ENCODE peak calls at places on chromosomes 1 and 21, in seven cellular contexts. F is Peyer's patch, X is A549, U is WERI-Rb-1, P is tibial artery, R is cardiac muscle cell, I is suprapubic skin. Y is an unnamed sample.

GRCh38 chr1:4974981-4975685 is 320.7 kb downstream of the AJAP1 start:
- DNase-seq in F (no peak), X (no peak), U (no peak), P (no peak), R (no peak), I (peak), Y (no peak)

GRCh38 chr1:8244304-8244703 is 73.6 kb upstream of the SLC45A1 start:
- DNase-seq in F (no peak), X (no peak), U (no peak), P (no peak), R (no peak), I (no peak), Y (no peak)

GRCh38 chr1:200550367-200550766 is 70.2 kb downstream of the KIF14 start:
- DNase-seq in F (no peak), X (no peak), U (no peak), P (no peak), R (no peak), I (no peak), Y (no peak)

GRCh38 chr1:219847215-219847855 is 81.0 kb downstream of the SLC30A10 start:
- DNase-seq in F (no peak), X (no peak), U (no peak), P (no peak), R (no peak), I (no peak), Y (no peak)

GRCh38 chr1:171142081-171142450 is 43.0 kb upstream of the FMO2 start:
- DNase-seq in F (no peak), X (no peak), U (no peak), P (peak), R (peak), I (peak), Y (no peak)

GRCh38 chr1:1540015-1540816 is at the start of gene TMEM240:
- DNase-seq in F (peak), X (no peak), U (peak), P (peak), R (peak), I (no peak), Y (peak)

GRCh38 chr1:166113630-166114029 is 53.2 kb downstream of the FAM78B start:
- DNase-seq in F (no peak), X (no peak), U (no peak), P (no peak), R (no peak), I (no peak), Y (no peak)

GRCh38 chr1:209187589-209187988 is 395.9 kb upstream of the CAMK1G start:
- DNase-seq in F (no peak), X (no peak), U (no peak), P (no peak), R (no peak), I (no peak), Y (no peak)

GRCh38 chr21:33839167-33839716 is 76.4 kb downstream of the ATP5PO start:
- DNase-seq in F (no peak), X (no peak), U (no peak), P (no peak), R (no peak), I (no peak), Y (no peak)

GRCh38 chr1:62891961-62892562 is 108.1 kb downstream of the ATG4C start:
- DNase-seq in F (no peak), X (no peak), U (no peak), P (no peak), R (no peak), I (no peak), Y (no peak)

GRCh38 chr1:228860911-228861829 is 125.9 kb downstream of the RHOU start:
- DNase-seq in F (no peak), X (peak), U (no peak), P (no peak), R (peak), I (no peak), Y (no peak)

GRCh38 chr1:36323636-36324321 is at the start of gene EVA1B:
- DNase-seq in F (peak), X (peak), U (peak), P (peak), R (peak), I (no peak), Y (peak)

GRCh38 chr1:38028105-38028591 is 15.6 kb downstream of the UTP11 start:
- DNase-seq in F (no peak), X (no peak), U (peak), P (no peak), R (no peak), I (no peak), Y (no peak)

GRCh38 chr1:31924839-31925238 is 13.3 kb downstream of the PTP4A2 start:
- DNase-seq in F (no peak), X (no peak), U (no peak), P (no peak), R (no peak), I (no peak), Y (no peak)

GRCh38 chr1:76142771-76143540 is 68.4 kb downstream of the ST6GALNAC3 start:
- DNase-seq in F (no peak), X (no peak), U (no peak), P (no peak), R (peak), I (no peak), Y (no peak)

GRCh38 chr1:232950919-232951579 is 638 bp downstream of the NTPCR start:
- DNase-seq in F (peak), X (peak), U (no peak), P (no peak), R (peak), I (no peak), Y (no peak)

GRCh38 chr1:73593379-73593778 is 604.6 kb downstream of the LRRIQ3 start:
- DNase-seq in F (no peak), X (no peak), U (no peak), P (no peak), R (peak), I (no peak), Y (no peak)

GRCh38 chr1:22572778-22573177 is 9.5 kb downstream of the EPHA8 start:
- DNase-seq in F (no peak), X (no peak), U (no peak), P (no peak), R (no peak), I (no peak), Y (no peak)

GRCh38 chr1:54975709-54976108 is 4.7 kb upstream of the TMEM61 start:
- DNase-seq in F (no peak), X (no peak), U (no peak), P (no peak), R (no peak), I (peak), Y (no peak)

GRCh38 chr1:200975458-200975857 is 48.1 kb downstream of the KIF21B start:
- DNase-seq in F (no peak), X (no peak), U (no peak), P (no peak), R (no peak), I (no peak), Y (no peak)

GRCh38 chr1:93938461-93939145 is 29.4 kb upstream of the GCLM start:
- DNase-seq in F (no peak), X (no peak), U (no peak), P (no peak), R (peak), I (no peak), Y (no peak)

GRCh38 chr21:34762761-34763160 is 94.0 kb downstream of the CLIC6 start:
- DNase-seq in F (no peak), X (no peak), U (no peak), P (no peak), R (peak), I (no peak), Y (no peak)

GRCh38 chr21:15654171-15654570 is 75.6 kb upstream of the USP25 start:
- DNase-seq in F (no peak), X (no peak), U (no peak), P (no peak), R (no peak), I (no peak), Y (no peak)

GRCh38 chr1:3560981-3561380 is 50.3 kb downstream of the MEGF6 start:
- DNase-seq in F (no peak), X (no peak), U (no peak), P (no peak), R (no peak), I (no peak), Y (no peak)

DNA sequence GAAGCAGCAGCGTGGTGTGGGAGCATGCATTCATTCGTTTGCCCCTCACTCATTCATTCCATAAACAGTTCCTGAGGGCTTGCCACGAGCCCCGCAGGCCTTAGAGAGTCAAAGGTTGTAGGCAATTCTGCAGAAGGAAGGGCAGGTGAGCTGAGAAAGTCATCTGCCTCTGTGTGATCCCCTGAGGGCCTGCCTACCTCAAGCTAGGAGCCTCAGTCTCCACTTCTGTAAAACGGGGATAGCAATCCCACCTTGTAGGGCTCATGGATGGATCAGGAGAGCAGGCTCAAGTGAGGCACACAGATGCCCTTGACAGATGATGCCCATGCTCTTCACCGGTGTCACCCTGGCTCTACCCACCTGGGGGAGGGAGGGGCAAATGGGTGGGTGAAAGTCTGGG is 26.6 kb upstream of the ALDH4A1 start:
- DNase-seq in F (no peak), X (no peak), U (no peak), P (no peak), R (no peak), I (no peak), Y (no peak)
- H3K27ac ChIP-seq in F (peak), X (no peak), U (no peak), P (peak), R (no peak), I (no peak), Y (no peak)

GRCh38 chr1:10767282-10767681 is 29.2 kb downstream of the CASZ1 start:
- DNase-seq in F (no peak), X (no peak), U (no peak), P (no peak), R (no peak), I (no peak), Y (no peak)
- H3K27ac ChIP-seq in F (no peak), X (no peak), U (no peak), P (no peak), R (peak), I (no peak), Y (no peak)

DNA sequence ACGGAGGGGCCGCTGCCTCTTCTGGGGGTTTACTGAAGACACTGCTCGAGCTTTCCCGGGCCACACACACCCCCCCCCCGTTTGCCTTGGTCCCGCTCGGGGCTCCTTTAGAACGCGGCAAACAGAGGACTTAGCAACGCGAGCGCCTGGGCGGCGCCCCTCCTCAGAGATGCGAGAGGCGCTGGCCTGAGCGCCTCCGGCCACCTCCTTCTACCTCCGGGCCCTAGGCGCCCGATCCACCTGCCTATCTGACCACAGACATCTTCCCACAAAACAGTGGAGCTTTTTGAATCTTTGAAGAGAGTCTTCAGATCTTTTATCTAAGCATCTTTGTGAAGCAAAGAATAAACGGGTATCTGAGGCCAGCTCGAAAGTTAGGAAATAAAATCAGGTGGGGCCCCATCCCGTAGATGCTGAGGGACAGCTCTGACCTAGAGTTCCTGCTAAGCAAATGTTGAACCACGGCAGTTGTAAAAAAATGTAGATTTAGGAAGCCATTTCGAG is 436 bp upstream of the TTLL7 start:
- DNase-seq in F (peak), X (peak), U (peak), P (peak), R (peak), I (no peak), Y (peak)
- H3K27ac ChIP-seq in F (peak), X (peak), U (peak), P (peak), R (peak), I (peak), Y (peak)

GRCh38 chr21:37074546-37074945 is 1.5 kb downstream of the TTC3 start:
- DNase-seq in F (no peak), X (no peak), U (no peak), P (no peak), R (no peak), I (no peak), Y (no peak)
- H3K27ac ChIP-seq in F (no peak), X (peak), U (peak), P (peak), R (no peak), I (peak), Y (no peak)

DNA sequence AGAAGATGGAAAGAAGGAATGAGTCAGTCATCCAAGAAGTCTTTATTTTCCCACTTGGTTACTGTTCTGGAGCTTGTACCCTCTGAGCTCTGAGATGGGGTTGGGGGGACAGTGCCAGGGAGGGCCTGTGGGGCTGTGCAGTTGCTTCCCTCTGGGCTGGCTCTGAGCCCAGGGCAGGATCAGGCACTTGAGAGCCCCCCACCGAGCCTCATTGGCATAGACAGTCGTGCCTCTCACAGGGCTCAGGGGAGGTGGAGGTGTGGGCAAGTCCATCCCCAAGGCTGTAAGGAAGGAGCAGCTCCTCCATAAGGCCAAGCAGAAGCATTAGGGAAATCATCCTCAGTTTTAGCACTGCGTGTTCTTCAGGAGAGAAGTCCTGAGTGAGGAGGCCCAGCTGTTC is 2.5 kb upstream of the ARL8A start:
- DNase-seq in F (no peak), X (no peak), U (no peak), P (no peak), R (no peak), I (no peak), Y (no peak)
- H3K27ac ChIP-seq in F (no peak), X (no peak), U (no peak), P (no peak), R (no peak), I (no peak), Y (no peak)

Y was measured in aorta.